ENCODE peak calls at places on chromosomes 5 and 9, in ten cellular contexts. V is substantia nigra, W is A172, G is non-pigmented ciliary epithelial cell, D is mammary epithelial cell, O is OCI-LY7, C is GM04503, X is fibroblast of the aortic adventitia, F is endodermal cell, R is tibial artery. H is an unnamed sample.
A peak's percentile ranks its signal among the peaks of the same experiment; 100 is the strongest.

GRCh38 chr5:75049581-75050274 is 2.6 kb downstream of the GCNT4 start:
- DNase-seq in F (peak; percentile 89), R (peak; percentile 41), W (peak; percentile 62), D (peak; percentile 60), O (peak; percentile 45), G (no peak), V (no peak), X (peak; percentile 65), C (no peak), H (peak; percentile 70)

GRCh38 chr9:95963659-95964058 is 88.2 kb downstream of the ERCC6L2 start:
- DNase-seq in V (no peak), O (no peak), R (no peak), C (no peak), D (no peak), W (no peak), X (no peak), F (no peak), G (no peak), H (no peak)

GRCh38 chr5:175842947-175843793 is 28.2 kb upstream of the CPLX2 start:
- DNase-seq in X (peak; percentile 30), O (no peak), F (peak; percentile 75), R (no peak), C (peak; percentile 19), D (peak; percentile 35), W (peak; percentile 85), G (peak; percentile 30), V (no peak), H (peak; percentile 73)

GRCh38 chr9:14303110-14303509 is 10.8 kb downstream of the NFIB start:
- DNase-seq in X (no peak), C (no peak), V (no peak), G (no peak), F (no peak), R (no peak), O (no peak), W (no peak), D (no peak), H (no peak)

GRCh38 chr5:58012103-58012502 is 447.8 kb downstream of the PLK2 start:
- DNase-seq in C (no peak), R (no peak), F (no peak), G (no peak), X (no peak), O (no peak), V (no peak), D (no peak), W (peak; percentile 39), H (peak; percentile 6)

GRCh38 chr9:131728546-131728910 is 11.3 kb downstream of the RAPGEF1 start:
- DNase-seq in R (no peak), X (no peak), D (no peak), F (no peak), O (no peak), V (no peak), C (no peak), W (no peak), G (no peak), H (no peak)

GRCh38 chr5:97735209-97735608 is 552.2 kb upstream of the RIOK2 start:
- DNase-seq in C (peak; percentile 56), D (peak; percentile 95), V (no peak), O (no peak), W (peak; percentile 76), F (no peak), X (peak; percentile 86), G (peak; percentile 76), R (no peak), H (peak; percentile 85)

GRCh38 chr5:123814796-123815479 is 303.0 kb downstream of the CSNK1G3 start:
- DNase-seq in O (no peak), G (no peak), D (no peak), V (no peak), F (no peak), X (peak; percentile 39), C (no peak), R (no peak), W (no peak), H (no peak)

GRCh38 chr5:60495644-60496520 is 204.1 kb downstream of the DEPDC1B start:
- DNase-seq in F (no peak), C (no peak), R (no peak), V (peak; percentile 46), O (no peak), G (no peak), W (no peak), D (peak; percentile 69), X (no peak), H (peak; percentile 49)

GRCh38 chr9:114051281-114051680 is 26.8 kb downstream of the AMBP start:
- DNase-seq in X (no peak), F (peak; percentile 22), V (no peak), W (no peak), D (no peak), G (no peak), O (no peak), C (no peak), R (no peak), H (no peak)

GRCh38 chr5:142531977-142532376 is 153.9 kb downstream of the FGF1 start:
- DNase-seq in V (no peak), D (no peak), X (no peak), R (no peak), O (no peak), W (no peak), G (no peak), C (no peak), F (no peak), H (no peak)

GRCh38 chr9:31089822-31090221 is 1294.6 kb upstream of the ACO1 start:
- DNase-seq in W (peak; percentile 72), G (peak; percentile 52), F (no peak), D (peak; percentile 65), O (no peak), R (no peak), C (no peak), X (no peak), V (no peak), H (no peak)

GRCh38 chr9:111148390-111148993 is 110.2 kb upstream of the LPAR1 start:
- DNase-seq in O (no peak), X (peak; percentile 15), R (no peak), C (no peak), D (peak; percentile 11), F (no peak), W (no peak), V (no peak), G (no peak), H (no peak)

GRCh38 chr5:102764381-102765005 is 9.4 kb downstream of the PAM start:
- DNase-seq in F (no peak), W (no peak), G (no peak), C (no peak), D (no peak), X (no peak), R (no peak), O (no peak), V (no peak), H (no peak)

GRCh38 chr9:2180171-2180570 is 165.0 kb downstream of the SMARCA2 start:
- DNase-seq in V (no peak), O (no peak), F (no peak), X (no peak), W (no peak), C (peak; percentile 3), R (no peak), G (no peak), D (no peak), H (no peak)

GRCh38 chr5:119287547-119288073 is 68.2 kb upstream of the TNFAIP8 start:
- DNase-seq in R (no peak), G (no peak), O (no peak), W (peak; percentile 32), D (peak; percentile 72), C (no peak), X (peak; percentile 64), V (no peak), F (no peak), H (peak; percentile 64)

GRCh38 chr5:132069561-132069960 is 4.0 kb upstream of the CSF2 start:
- DNase-seq in W (no peak), O (no peak), G (no peak), X (no peak), D (no peak), C (no peak), R (no peak), V (no peak), F (no peak), H (no peak)

GRCh38 chr9:82209797-82210470 is 221.4 kb downstream of the SPATA31D1 start:
- DNase-seq in O (peak; percentile 79), D (peak; percentile 28), G (no peak), F (no peak), X (no peak), R (no peak), W (no peak), V (no peak), C (no peak), H (peak; percentile 6)